ENCODE peak calls at places on chromosomes 11 and 22, in seven cellular contexts. R is stimulated activated CD4-positive, alpha-beta T cell treated with anti-CD3 and anti-CD28 coated beads, Interleukin-1b, Interleukin-23, amount 100 ng/mL, for 4 hours; I is NCI-H1092; P is activated CD4-positive, alpha-beta T cell treated with anti-CD3 and anti-CD28 coated beads for 48 hours; A is AG09309; X is HTR-8/SVneo; O is HFFc6. S is an unnamed sample.
A peak's percentile ranks its signal among the peaks of the same experiment; 100 is the strongest.

GRCh38 chr11:13984616-13985474 is 22.3 kb downstream of the SPON1 start:
- DNase-seq in R (no peak), I (no peak), P (no peak), A (peak; percentile 70), X (no peak), O (peak; percentile 88), S (no peak)

GRCh38 chr22:47457509-47458300 is 695.3 kb downstream of the TBC1D22A start:
- DNase-seq in R (no peak), I (no peak), P (no peak), A (no peak), X (no peak), O (no peak), S (no peak)

GRCh38 chr22:50145741-50146439 is 24.6 kb upstream of the PANX2 start:
- DNase-seq in R (no peak), I (no peak), P (no peak), A (no peak), X (no peak), O (no peak), S (no peak)

GRCh38 chr22:26295583-26296126 is 126.4 kb downstream of the SEZ6L start:
- DNase-seq in R (no peak), I (no peak), P (no peak), A (no peak), X (no peak), O (no peak), S (no peak)

GRCh38 chr11:11931461-11932055 is 76.9 kb downstream of the DKK3 start:
- DNase-seq in R (no peak), I (no peak), P (no peak), A (peak; percentile 28), X (peak; percentile 33), O (peak; percentile 70), S (peak; percentile 78)

GRCh38 chr11:66317322-66317765 is 500 bp upstream of the CD248 start:
- DNase-seq in R (no peak), I (no peak), P (peak; percentile 57), A (no peak), X (no peak), O (peak; percentile 35), S (no peak)

GRCh38 chr22:43642807-43643206 is 169.3 kb downstream of the EFCAB6 start:
- DNase-seq in R (no peak), I (no peak), P (no peak), A (no peak), X (no peak), O (no peak), S (no peak)

GRCh38 chr22:29658171-29658570 is 54.7 kb downstream of the NF2 start:
- DNase-seq in R (no peak), I (no peak), P (no peak), A (no peak), X (no peak), O (no peak), S (no peak)